ENCODE peak calls at places on chromosome 16, in five cellular contexts. L is SK-N-SH, K is K562, T is HepG2, G is HL-60. X is an unnamed sample.

GRCh38 chr16:82603784-82604411 is 22.9 kb upstream of the CDH13 start:
- DNase-seq in G (no peak), T (peak), L (no peak), K (no peak), X (no peak)

GRCh38 chr16:57382535-57383275 is 10.4 kb downstream of the CX3CL1 start:
- DNase-seq in K (no peak), T (no peak), G (no peak), L (no peak), X (no peak)

GRCh38 chr16:28259091-28259780 is 33.1 kb upstream of the SBK1 start:
- DNase-seq in T (no peak), G (no peak), K (no peak), L (peak), X (no peak)

GRCh38 chr16:49419016-49419415 is 45.4 kb downstream of the C16orf78 start:
- DNase-seq in G (no peak), K (no peak), T (no peak), L (no peak), X (no peak)

GRCh38 chr16:67111951-67112444 is 2.3 kb downstream of the PHAF1 start:
- DNase-seq in G (no peak), T (no peak), K (no peak), L (no peak), X (no peak)

GRCh38 chr16:81511371-81511770 is 66.8 kb downstream of the CMIP start:
- DNase-seq in T (peak), K (no peak), L (no peak), G (no peak), X (no peak)

GRCh38 chr16:66334856-66335255 is 31.6 kb upstream of the CDH5 start:
- DNase-seq in T (no peak), L (no peak), K (no peak), G (no peak), X (no peak)

GRCh38 chr16:56382901-56383355 is 42.4 kb downstream of the AMFR start:
- DNase-seq in T (peak), L (no peak), K (no peak), G (no peak), X (no peak)

GRCh38 chr16:85969591-85969990 is 70.6 kb downstream of the IRF8 start:
- DNase-seq in G (no peak), K (no peak), T (no peak), L (no peak), X (no peak)

GRCh38 chr16:19138601-19139000 is 24.8 kb downstream of the ITPRIPL2 start:
- DNase-seq in K (no peak), T (no peak), G (no peak), L (peak), X (no peak)

GRCh38 chr16:76428858-76429257 is 151.7 kb downstream of the CNTNAP4 start:
- DNase-seq in L (no peak), K (no peak), T (peak), G (no peak), X (peak)

GRCh38 chr16:59259074-59259963 is 525.2 kb upstream of the GOT2 start:
- DNase-seq in G (no peak), T (no peak), K (no peak), L (no peak), X (no peak)

GRCh38 chr16:23268561-23268960 is 33.5 kb upstream of the SCNN1B start:
- DNase-seq in G (no peak), T (no peak), K (no peak), L (no peak), X (no peak)

GRCh38 chr16:13919330-13919682 is 648 bp upstream of the ERCC4 start:
- DNase-seq in L (peak), K (peak), G (peak), T (peak), X (no peak)
- TF ChIP-seq CTCF in L (no peak), K (no peak), G (no peak), T (no peak), X (no peak)

GRCh38 chr16:4868573-4868972 is 21.3 kb downstream of the UBN1 start:
- DNase-seq in T (no peak), G (no peak), K (no peak), L (no peak), X (no peak)

GRCh38 chr16:4873091-4873490 is 25.8 kb downstream of the UBN1 start:
- DNase-seq in K (no peak), T (no peak), L (no peak), G (no peak), X (no peak)

GRCh38 chr16:4869147-4869790 is 22.0 kb downstream of the UBN1 start:
- DNase-seq in G (no peak), L (no peak), K (no peak), T (no peak), X (no peak)

GRCh38 chr16:4868046-4868445 is 20.8 kb downstream of the UBN1 start:
- DNase-seq in T (no peak), G (no peak), L (no peak), K (no peak), X (no peak)

GRCh38 chr16:4870138-4870671 is 22.9 kb downstream of the UBN1 start:
- DNase-seq in K (no peak), T (no peak), L (no peak), G (no peak), X (no peak)
- TF ChIP-seq REST in K (no peak), T (no peak), L (no peak), G (no peak), X (no peak)

GRCh38 chr16:79770244-79771064 is 169.9 kb upstream of the MAF start:
- DNase-seq in L (peak), K (peak), G (peak), T (peak), X (no peak)
- TF ChIP-seq POLR2AphosphoS5 in L (no peak), K (peak), G (no peak), T (no peak), X (no peak)

DNA sequence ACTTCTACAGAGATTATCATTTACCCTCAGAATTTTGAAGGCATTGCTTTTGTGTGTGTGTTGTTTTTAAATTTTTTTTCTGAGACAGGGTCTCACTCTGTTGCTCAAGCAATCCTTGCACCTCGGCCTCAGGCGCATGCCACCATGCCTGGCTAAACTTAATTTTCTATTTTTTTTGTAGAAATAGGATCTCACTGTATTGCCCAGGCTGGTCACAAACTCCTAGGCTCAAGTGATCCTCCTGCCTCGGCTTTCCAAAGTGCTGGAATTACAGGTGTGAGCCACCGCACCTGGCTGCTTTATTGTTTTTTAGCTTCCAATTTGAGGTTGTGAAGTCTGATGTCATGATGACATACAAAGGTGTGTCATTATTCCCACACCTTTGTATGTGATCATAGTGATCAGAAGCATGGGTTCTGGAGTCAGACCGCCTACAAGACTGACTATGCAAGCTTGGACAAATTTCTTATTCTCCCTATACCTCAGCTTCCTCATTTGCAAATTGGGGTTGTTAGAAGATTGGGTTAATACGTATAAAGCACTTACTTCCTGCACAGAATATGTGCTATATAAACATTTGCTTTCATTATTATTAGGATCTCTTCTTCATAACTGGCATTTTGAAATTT is 5.8 kb downstream of the SEPHS2 start:
- DNase-seq in K (no peak), G (no peak), L (no peak), T (no peak), X (no peak)
- TF ChIP-seq CTCF in K (no peak), G (no peak), L (no peak), T (no peak), X (no peak)

GRCh38 chr16:84699147-84699711 is 571 bp upstream of the USP10 start:
- DNase-seq in L (no peak), G (no peak), T (no peak), K (no peak), X (no peak)
- TF ChIP-seq REST in L (no peak), G (no peak), T (no peak), K (no peak), X (no peak)

GRCh38 chr16:87461466-87461975 is 31.3 kb downstream of the ZCCHC14 start:
- DNase-seq in G (no peak), L (no peak), K (peak), T (peak), X (peak)
- TF ChIP-seq POLR2AphosphoS5 in G (no peak), L (no peak), K (no peak), T (peak), X (peak)

X was measured in Panc1.